ENCODE peak calls at places on chromosomes 4 and X, in five cellular contexts. S is A549, N is hepatocyte, T is suprapubic skin, P is fibroblast of lung. C is an unnamed sample.

GRCh38 chrX:102858826-102859627 is 78.0 kb upstream of the RAB40AL start:
- DNase-seq in S (no peak), T (no peak), N (no peak), P (peak; percentile 42), C (no peak)

GRCh38 chr4:121189811-121190210 is 25.7 kb upstream of the TNIP3 start:
- DNase-seq in N (no peak), S (no peak), T (no peak), P (no peak), C (no peak)

GRCh38 chr4:155571184-155571944 is 95.3 kb upstream of the GUCY1A1 start:
- DNase-seq in S (no peak), T (no peak), N (no peak), P (no peak), C (no peak)

GRCh38 chrX:283115-283845 is 2.1 kb downstream of the PLCXD1 start:
- DNase-seq in S (peak; percentile 95), P (peak; percentile 87), N (peak; percentile 92), T (peak; percentile 97), C (peak; percentile 95)

GRCh38 chrX:47366051-47366722 is 4.2 kb upstream of the ZNF157 start:
- DNase-seq in P (peak; percentile 74), T (peak; percentile 75), S (peak; percentile 78), N (peak; percentile 71), C (no peak)

GRCh38 chr4:36316544-36317082 is 35.2 kb downstream of the DTHD1 start:
- DNase-seq in S (no peak), T (no peak), P (peak; percentile 71), N (no peak), C (no peak)

GRCh38 chr4:107991945-107992625 is 2.4 kb downstream of the HADH start:
- DNase-seq in N (no peak), P (peak; percentile 23), S (no peak), T (no peak), C (no peak)

GRCh38 chrX:69186651-69187050 is 21.4 kb upstream of the PJA1 start:
- DNase-seq in T (no peak), N (no peak), S (no peak), P (no peak), C (no peak)

GRCh38 chr4:16450724-16451123 is 224.5 kb upstream of the TAPT1 start:
- DNase-seq in N (no peak), P (no peak), S (no peak), T (no peak), C (no peak)

GRCh38 chr4:69060651-69061308 is 35.5 kb upstream of the UGT2B7 start:
- DNase-seq in T (no peak), P (no peak), N (no peak), S (no peak), C (no peak)

GRCh38 chr4:4472344-4472958 is 69.4 kb downstream of the STX18 start:
- DNase-seq in T (no peak), P (peak; percentile 30), N (no peak), S (no peak), C (no peak)

GRCh38 chrX:43450355-43450754 is 205.7 kb upstream of the MAOA start:
- DNase-seq in P (no peak), N (no peak), S (no peak), T (no peak), C (no peak)
- H3K27ac ChIP-seq in P (no peak overlapping the region), N (peak overlapping the region; percentile 46), S (no peak overlapping the region), T (no peak overlapping the region), C (no peak overlapping the region)

DNA sequence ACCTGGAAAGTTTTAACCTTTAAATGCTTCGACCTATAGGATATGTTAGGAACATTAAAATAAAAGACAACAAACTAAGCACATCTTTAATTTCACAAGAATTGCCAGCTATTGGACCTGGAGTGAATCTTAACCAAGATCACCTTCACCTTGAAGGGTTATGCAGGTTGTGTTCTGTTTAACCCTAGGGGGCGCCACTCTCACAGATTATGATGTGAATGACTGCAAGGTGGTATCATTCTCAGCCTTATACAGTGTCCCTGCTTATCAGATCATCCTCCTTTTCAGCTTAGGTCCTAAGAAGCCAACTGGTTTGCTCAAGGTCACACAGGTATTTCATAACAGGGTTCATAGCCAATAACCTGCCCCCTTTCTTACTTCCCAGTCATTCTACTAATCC is 23.5 kb downstream of the INTS6L start:
- DNase-seq in N (no peak), S (no peak), T (no peak), P (no peak), C (no peak)
- TF ChIP-seq CTCF in N (no peak), S (no peak), T (no peak), P (no peak), C (no peak)

DNA sequence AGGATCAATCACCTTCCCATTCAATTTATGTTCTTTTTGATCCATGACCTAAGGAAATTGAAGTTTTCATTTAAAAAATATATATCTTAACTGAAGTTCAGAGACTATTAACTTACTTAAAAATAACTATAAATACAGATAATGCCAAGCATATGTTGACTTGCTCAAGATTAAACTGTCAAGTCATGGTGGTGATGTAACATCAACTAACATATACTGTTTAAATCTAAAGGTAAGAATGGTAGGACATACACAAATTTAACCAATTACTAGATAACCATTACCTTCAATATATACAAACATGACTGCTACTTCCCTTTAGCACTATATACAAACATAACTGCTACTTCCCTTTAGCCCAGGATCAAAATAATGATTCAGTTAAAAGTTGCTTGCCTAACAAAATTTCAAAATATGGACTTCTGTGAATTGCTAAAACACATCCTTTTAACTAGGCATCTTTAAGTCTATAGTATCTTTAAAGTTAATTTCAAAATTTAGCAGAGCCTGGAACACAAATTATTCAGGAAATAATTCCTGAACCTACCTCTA is 14.9 kb downstream of the HNRNPD start:
- DNase-seq in S (no peak), T (no peak), N (no peak), P (no peak), C (no peak)
- H3K27ac ChIP-seq in S (no peak overlapping the region), T (no peak overlapping the region), N (no peak overlapping the region), P (no peak overlapping the region), C (no peak overlapping the region)

GRCh38 chr4:109574443-109574850 is 14.4 kb downstream of the MCUB start:
- DNase-seq in P (no peak), T (no peak), N (peak; percentile 40), S (peak; percentile 26), C (no peak)
- TF ChIP-seq CTCF in P (peak; percentile 50), T (no peak), N (peak; percentile 36), S (peak; percentile 41), C (no peak)

GRCh38 chr4:86894465-86894864 is 2.2 kb upstream of the C4orf36 start:
- DNase-seq in N (no peak), S (no peak), P (peak; percentile 36), T (no peak), C (no peak)

GRCh38 chr4:86893136-86893535 is 914 bp upstream of the C4orf36 start:
- DNase-seq in S (no peak), N (no peak), P (no peak), T (no peak), C (no peak)

GRCh38 chr4:86892639-86892965 is 380 bp upstream of the C4orf36 start:
- DNase-seq in P (no peak), S (no peak), N (no peak), T (no peak), C (no peak)

GRCh38 chr4:86895692-86896488 is 3.7 kb upstream of the C4orf36 start:
- DNase-seq in N (peak; percentile 84), S (peak; percentile 22), T (no peak), P (peak; percentile 64), C (no peak)

GRCh38 chr4:86891785-86892638 is at the start of gene C4orf36:
- DNase-seq in S (peak; percentile 38), P (peak; percentile 48), N (peak; percentile 77), T (peak; percentile 88), C (no peak)
- H3K27ac ChIP-seq in S (peak within 1 kb of the TSS; percentile 94), P (peak within 1 kb of the TSS; percentile 70), N (peak within 1 kb of the TSS; percentile 93), T (peak within 1 kb of the TSS; percentile 99), C (peak within 1 kb of the TSS; percentile 68)

C was measured in ascending aorta.